ENCODE peak calls at places on chromosome 15, in ten cellular contexts. Z is stimulated activated CD8-positive, alpha-beta memory T cell treated with anti-CD3 and anti-CD28 coated beads, Interleukin-7, amount 100 ng/mL, for 24 hours; W is HS-5; H is neural crest cell; I is OCI-LY7; U is Peyer's patch; Y is GM12865; T is mammary epithelial cell; R is GM04503; K is lower lobe of right lung. D is an unnamed sample.

GRCh38 chr15:98684995-98685525 is 36.7 kb downstream of the IGF1R start:
- DNase-seq in Z (no peak), W (no peak), H (no peak), I (no peak), U (no peak), Y (no peak), T (no peak), R (no peak), K (no peak), D (no peak)

GRCh38 chr15:59154268-59154667 is 49.3 kb downstream of the CCNB2 start:
- DNase-seq in Z (no peak), W (no peak), H (no peak), I (no peak), U (no peak), Y (no peak), T (no peak), R (no peak), K (no peak), D (no peak)

GRCh38 chr15:59933607-59934006 is 70.5 kb upstream of the FOXB1 start:
- DNase-seq in Z (no peak), W (no peak), H (no peak), I (no peak), U (no peak), Y (no peak), T (no peak), R (no peak), K (no peak), D (no peak)

GRCh38 chr15:96327155-96327741 is 3.3 kb upstream of the NR2F2 start:
- DNase-seq in Z (no peak), W (peak), H (no peak), I (peak), U (no peak), Y (peak), T (peak), R (no peak), K (no peak), D (no peak)

GRCh38 chr15:57992761-57993295 is 72.7 kb downstream of the ALDH1A2 start:
- DNase-seq in Z (no peak), W (no peak), H (no peak), I (no peak), U (no peak), Y (no peak), T (no peak), R (no peak), K (no peak), D (no peak)

GRCh38 chr15:80986487-80986886 is 3.1 kb downstream of the MESD start:
- DNase-seq in Z (no peak), W (no peak), H (no peak), I (no peak), U (no peak), Y (no peak), T (no peak), R (no peak), K (no peak), D (no peak)

GRCh38 chr15:59437777-59438574 is at the start of gene FAM81A:
- DNase-seq in Z (no peak), W (peak), H (peak), I (peak), U (peak), Y (peak), T (peak), R (no peak), K (peak), D (peak)

GRCh38 chr15:33027636-33028035 is 166.9 kb downstream of the FMN1 start:
- DNase-seq in Z (no peak), W (no peak), H (no peak), I (no peak), U (no peak), Y (no peak), T (no peak), R (no peak), K (no peak), D (no peak)

GRCh38 chr15:45919806-45920205 is 285.0 kb downstream of the SQOR start:
- DNase-seq in Z (no peak), W (peak), H (no peak), I (no peak), U (no peak), Y (no peak), T (peak), R (peak), K (peak), D (no peak)

GRCh38 chr15:66153549-66154415 is 99.8 kb downstream of the MEGF11 start:
- DNase-seq in Z (no peak), W (no peak), H (no peak), I (peak), U (peak), Y (peak), T (no peak), R (no peak), K (no peak), D (no peak)

GRCh38 chr15:64105113-64105704 is 9.4 kb downstream of the SNX1 start:
- DNase-seq in Z (no peak), W (no peak), H (no peak), I (no peak), U (no peak), Y (no peak), T (no peak), R (no peak), K (no peak), D (no peak)

GRCh38 chr15:32041294-32041693 is 11.0 kb downstream of the CHRNA7 start:
- DNase-seq in Z (no peak), W (no peak), H (no peak), I (no peak), U (no peak), Y (no peak), T (no peak), R (no peak), K (no peak), D (no peak)

GRCh38 chr15:41836072-41836471 is 2.6 kb upstream of the PLA2G4B start:
- DNase-seq in Z (no peak), W (no peak), H (no peak), I (no peak), U (no peak), Y (no peak), T (no peak), R (no peak), K (no peak), D (no peak)

GRCh38 chr15:56528136-56528535 is 63.2 kb upstream of the MNS1 start:
- DNase-seq in Z (no peak), W (no peak), H (no peak), I (no peak), U (no peak), Y (no peak), T (no peak), R (no peak), K (no peak), D (no peak)

GRCh38 chr15:89770041-89770440 is 6.1 kb upstream of the MESP2 start:
- DNase-seq in Z (no peak), W (no peak), H (no peak), I (no peak), U (no peak), Y (no peak), T (no peak), R (no peak), K (peak), D (no peak)

GRCh38 chr15:32642667-32643425 is 1.3 kb downstream of the SCG5 start:
- DNase-seq in Z (no peak), W (no peak), H (no peak), I (no peak), U (no peak), Y (no peak), T (no peak), R (no peak), K (no peak), D (no peak)

GRCh38 chr15:75153084-75153483 is 48.6 kb upstream of the C15orf39 start:
- DNase-seq in Z (no peak), W (no peak), H (no peak), I (peak), U (no peak), Y (peak), T (no peak), R (no peak), K (no peak), D (no peak)

GRCh38 chr15:38878946-38879345 is 314.3 kb upstream of the RASGRP1 start:
- DNase-seq in Z (no peak), W (no peak), H (no peak), I (no peak), U (no peak), Y (no peak), T (no peak), R (no peak), K (no peak), D (no peak)

GRCh38 chr15:63509933-63510547 is 5.6 kb downstream of the USP3 start:
- DNase-seq in Z (no peak), W (no peak), H (no peak), I (no peak), U (no peak), Y (no peak), T (peak), R (no peak), K (no peak), D (no peak)

GRCh38 chr15:59420986-59421618 is 16.9 kb upstream of the FAM81A start:
- DNase-seq in Z (no peak), W (no peak), H (no peak), I (no peak), U (no peak), Y (no peak), T (no peak), R (no peak), K (no peak), D (peak)

GRCh38 chr15:90872481-90873184 is 4.2 kb downstream of the FURIN start:
- DNase-seq in Z (peak), W (no peak), H (no peak), I (no peak), U (peak), Y (peak), T (peak), R (peak), K (no peak), D (no peak)

GRCh38 chr15:92492556-92492955 is 98.9 kb downstream of the ST8SIA2 start:
- DNase-seq in Z (no peak), W (no peak), H (no peak), I (no peak), U (no peak), Y (no peak), T (no peak), R (no peak), K (no peak), D (no peak)

GRCh38 chr15:83850846-83851245 is 196.9 kb downstream of the ADAMTSL3 start:
- DNase-seq in Z (no peak), W (no peak), H (no peak), I (no peak), U (no peak), Y (no peak), T (peak), R (no peak), K (no peak), D (no peak)

GRCh38 chr15:29183071-29183831 is 86.4 kb downstream of the NSMCE3 start:
- DNase-seq in Z (no peak), W (peak), H (no peak), I (no peak), U (no peak), Y (no peak), T (peak), R (peak), K (no peak), D (no peak)

GRCh38 chr15:92079047-92079446 is 225.5 kb downstream of the SLCO3A1 start:
- DNase-seq in Z (no peak), W (no peak), H (no peak), I (peak), U (no peak), Y (peak), T (no peak), R (no peak), K (no peak), D (no peak)

GRCh38 chr15:29456964-29457363 is 187.3 kb upstream of the NSMCE3 start:
- DNase-seq in Z (no peak), W (no peak), H (no peak), I (no peak), U (no peak), Y (no peak), T (no peak), R (no peak), K (no peak), D (no peak)

GRCh38 chr15:31483924-31484368 is 157.3 kb downstream of the KLF13 start:
- DNase-seq in Z (no peak), W (no peak), H (no peak), I (no peak), U (no peak), Y (no peak), T (no peak), R (no peak), K (no peak), D (no peak)

GRCh38 chr15:73628102-73628501 is 5.1 kb downstream of the NPTN start:
- DNase-seq in Z (no peak), W (no peak), H (no peak), I (no peak), U (no peak), Y (no peak), T (no peak), R (no peak), K (no peak), D (no peak)

GRCh38 chr15:47987908-47988532 is 132.8 kb upstream of the SLC24A5 start:
- DNase-seq in Z (no peak), W (peak), H (peak), I (peak), U (no peak), Y (peak), T (peak), R (peak), K (no peak), D (peak)

GRCh38 chr15:66698971-66699370 is 3.1 kb upstream of the SMAD6 start:
- DNase-seq in Z (no peak), W (no peak), H (no peak), I (no peak), U (no peak), Y (no peak), T (no peak), R (no peak), K (no peak), D (no peak)

GRCh38 chr15:60865507-60865906 is 363.6 kb downstream of the RORA start:
- DNase-seq in Z (no peak), W (peak), H (no peak), I (no peak), U (no peak), Y (no peak), T (peak), R (peak), K (no peak), D (no peak)

GRCh38 chr15:31857194-31857593 is 173.1 kb upstream of the CHRNA7 start:
- DNase-seq in Z (no peak), W (no peak), H (no peak), I (no peak), U (no peak), Y (no peak), T (no peak), R (no peak), K (no peak), D (no peak)

GRCh38 chr15:60912984-60913697 is 316.0 kb downstream of the RORA start:
- DNase-seq in Z (no peak), W (no peak), H (no peak), I (no peak), U (no peak), Y (peak), T (peak), R (no peak), K (no peak), D (peak)

GRCh38 chr15:65249641-65250040 is 37.0 kb downstream of the PARP16 start:
- DNase-seq in Z (peak), W (no peak), H (no peak), I (no peak), U (no peak), Y (peak), T (peak), R (no peak), K (no peak), D (no peak)

GRCh38 chr15:92306662-92307061 is 87.0 kb upstream of the ST8SIA2 start:
- DNase-seq in Z (no peak), W (no peak), H (peak), I (no peak), U (no peak), Y (peak), T (peak), R (no peak), K (no peak), D (peak)

GRCh38 chr15:83209333-83209732 is 1.7 kb upstream of the HDGFL3 start:
- DNase-seq in Z (no peak), W (no peak), H (no peak), I (no peak), U (no peak), Y (no peak), T (no peak), R (no peak), K (no peak), D (peak)

GRCh38 chr15:100247228-100248225 is 94.2 kb downstream of the ADAMTS17 start:
- DNase-seq in Z (no peak), W (no peak), H (no peak), I (no peak), U (no peak), Y (no peak), T (no peak), R (no peak), K (no peak), D (no peak)

GRCh38 chr15:72835289-72835890 is 51.8 kb upstream of the ADPGK start:
- DNase-seq in Z (no peak), W (no peak), H (no peak), I (peak), U (no peak), Y (peak), T (no peak), R (no peak), K (no peak), D (peak)

D was measured in NT2/D1.